ENCODE peak calls at places on chromosomes 1 and 21, in seven cellular contexts. G is activated gamma-delta T cell, R is BJ, J is H1, K is SW480, U is ELR, P is upper lobe of right lung. L is an unnamed sample.
A peak's percentile ranks its signal among the peaks of the same experiment; 100 is the strongest.

GRCh38 chr1:51063121-51063520 is 38.9 kb upstream of the C1orf185 start:
- DNase-seq in G (no peak), K (peak; percentile 55), U (peak; percentile 95), R (peak; percentile 94), P (no peak), J (no peak), L (no peak)

GRCh38 chr1:65992160-65993046 is 199.7 kb downstream of the PDE4B start:
- DNase-seq in R (no peak), K (no peak), J (no peak), P (no peak), G (no peak), U (no peak), L (no peak)

GRCh38 chr1:159076753-159077656 is at the start of gene AIM2:
- DNase-seq in R (peak; percentile 53), U (peak; percentile 82), G (no peak), K (no peak), J (no peak), P (peak; percentile 80), L (peak; percentile 93)

GRCh38 chr1:110585426-110585825 is 20.7 kb downstream of the KCNA2 start:
- DNase-seq in U (no peak), K (no peak), G (no peak), R (no peak), J (no peak), P (no peak), L (no peak)

GRCh38 chr1:196078691-196079090 is 529.5 kb downstream of the KCNT2 start:
- DNase-seq in R (no peak), U (peak; percentile 48), G (no peak), P (no peak), K (no peak), J (no peak), L (no peak)

GRCh38 chr1:99481391-99481996 is 164.4 kb upstream of the PALMD start:
- DNase-seq in U (peak; percentile 79), J (no peak), K (peak; percentile 54), R (no peak), G (no peak), P (no peak), L (peak; percentile 7)

GRCh38 chr1:111420377-111420776 is 7.2 kb downstream of the OVGP1 start:
- DNase-seq in J (no peak), K (no peak), G (no peak), R (no peak), U (no peak), P (no peak), L (no peak)

GRCh38 chr1:21564521-21565095 is 55.4 kb downstream of the ALPL start:
- DNase-seq in J (no peak), U (no peak), P (no peak), G (no peak), K (no peak), R (no peak), L (no peak)

GRCh38 chr1:197632000-197632399 is 143.3 kb downstream of the DENND1B start:
- DNase-seq in K (no peak), J (no peak), G (no peak), R (no peak), U (no peak), P (no peak), L (no peak)

GRCh38 chr1:88973520-88974137 is 18.8 kb downstream of the KYAT3 start:
- DNase-seq in R (no peak), G (no peak), J (no peak), U (peak; percentile 72), K (peak; percentile 32), P (no peak), L (no peak)

GRCh38 chr1:209937996-209938959 is at the start of gene SYT14:
- DNase-seq in U (peak; percentile 87), R (peak; percentile 4), J (peak; percentile 85), P (no peak), G (no peak), K (no peak), L (no peak)

GRCh38 chr1:7886346-7886745 is 33.5 kb upstream of the UTS2 start:
- DNase-seq in G (no peak), U (no peak), K (no peak), R (no peak), J (no peak), P (no peak), L (no peak)

GRCh38 chr21:25421327-25422028 is 185.8 kb downstream of the MRPL39 start:
- DNase-seq in P (no peak), U (peak; percentile 77), G (no peak), K (peak; percentile 34), R (no peak), J (no peak), L (peak; percentile 86)

GRCh38 chr1:226034482-226034881 is 28.0 kb upstream of the H3-3A start:
- DNase-seq in K (peak; percentile 37), U (peak; percentile 84), R (peak; percentile 88), G (no peak), P (peak; percentile 85), J (no peak), L (no peak)

GRCh38 chr1:226425431-226426031 is 17.6 kb upstream of the PARP1 start:
- DNase-seq in J (no peak), K (no peak), R (no peak), U (no peak), P (no peak), G (no peak), L (no peak)

GRCh38 chr1:109828756-109829505 is 65.2 kb upstream of the EPS8L3 start:
- DNase-seq in K (no peak), U (peak; percentile 57), R (no peak), G (no peak), P (no peak), J (no peak), L (no peak)

GRCh38 chr1:14267991-14268390 is 330.5 kb upstream of the KAZN start:
- DNase-seq in P (no peak), J (no peak), K (no peak), G (no peak), U (no peak), R (no peak), L (no peak)

GRCh38 chr1:223748405-223748772 is 36.0 kb downstream of the CAPN2 start:
- DNase-seq in K (no peak), G (no peak), U (peak; percentile 79), P (no peak), J (no peak), R (no peak), L (no peak)

GRCh38 chr1:21899972-21900371 is 37.1 kb downstream of the HSPG2 start:
- DNase-seq in P (no peak), G (no peak), U (no peak), R (no peak), K (no peak), J (no peak), L (no peak)

GRCh38 chr1:14945132-14946010 is 208.2 kb upstream of the TMEM51 start:
- DNase-seq in P (peak; percentile 76), G (no peak), R (peak; percentile 89), K (no peak), U (peak; percentile 62), J (peak; percentile 64), L (no peak)

GRCh38 chr1:187842406-187843165 is 1013.8 kb downstream of the PLA2G4A start:
- DNase-seq in R (no peak), U (peak; percentile 84), P (no peak), J (no peak), G (no peak), K (no peak), L (no peak)

GRCh38 chr1:5904551-5904950 is 87.7 kb downstream of the NPHP4 start:
- DNase-seq in P (peak; percentile 59), G (no peak), J (no peak), R (no peak), U (no peak), K (no peak), L (no peak)

GRCh38 chr21:42348762-42349161 is 2.0 kb downstream of the TFF2 start:
- DNase-seq in P (peak; percentile 16), G (no peak), U (no peak), J (no peak), K (no peak), R (no peak), L (no peak)

GRCh38 chr1:247411583-247412295 is 4.2 kb upstream of the NLRP3 start:
- DNase-seq in R (no peak), U (no peak), K (no peak), P (no peak), J (no peak), G (no peak), L (no peak)

GRCh38 chr1:211353562-211354212 is 27.1 kb downstream of the TRAF5 start:
- DNase-seq in K (no peak), R (no peak), U (no peak), P (no peak), G (no peak), J (no peak), L (no peak)

GRCh38 chr1:172951728-172952365 is 98.9 kb downstream of the TNFSF18 start:
- DNase-seq in R (no peak), G (no peak), P (no peak), U (peak; percentile 34), J (no peak), K (no peak), L (no peak)

GRCh38 chr1:223183268-223183862 is 40.3 kb upstream of the TLR5 start:
- DNase-seq in R (no peak), J (no peak), G (no peak), U (peak; percentile 63), P (no peak), K (no peak), L (no peak)

GRCh38 chr1:32100359-32100758 is 7.5 kb upstream of the KPNA6 start:
- DNase-seq in R (no peak), U (no peak), G (no peak), J (no peak), P (no peak), K (no peak), L (no peak)

GRCh38 chr1:66526991-66527390 is 7.0 kb upstream of the SGIP1 start:
- DNase-seq in P (no peak), J (no peak), K (no peak), U (no peak), R (no peak), G (no peak), L (no peak)

GRCh38 chr1:24254783-24255182 is 64.4 kb upstream of the GRHL3 start:
- DNase-seq in K (no peak), R (no peak), P (no peak), U (no peak), J (no peak), G (no peak), L (no peak)

GRCh38 chr21:14554948-14555347 is 8.8 kb upstream of the SAMSN1 start:
- DNase-seq in K (no peak), P (no peak), U (peak; percentile 4), R (no peak), J (no peak), G (no peak), L (no peak)

GRCh38 chr1:25476186-25477097 is 45.7 kb downstream of the MACO1 start:
- DNase-seq in R (no peak), G (no peak), K (no peak), P (no peak), J (no peak), U (no peak), L (no peak)

GRCh38 chr1:201224671-201225400 is 34.2 kb downstream of the IGFN1 start:
- DNase-seq in P (no peak), J (peak; percentile 29), R (no peak), G (no peak), U (peak; percentile 15), K (no peak), L (no peak)

GRCh38 chr1:204254031-204254661 is 40.4 kb upstream of the GOLT1A start:
- DNase-seq in K (no peak), G (no peak), U (peak; percentile 59), R (peak; percentile 76), P (no peak), J (no peak), L (no peak)

GRCh38 chr1:53125623-53126360 is 16.6 kb downstream of the SLC1A7 start:
- DNase-seq in R (no peak), U (no peak), J (no peak), G (no peak), K (no peak), P (peak; percentile 36), L (no peak)

GRCh38 chr1:170929835-170930554 is 5.3 kb upstream of the MROH9 start:
- DNase-seq in P (no peak), G (no peak), R (peak; percentile 68), K (peak; percentile 55), J (no peak), U (peak; percentile 75), L (no peak)

GRCh38 chr1:204937901-204938300 is 67.2 kb downstream of the NFASC start:
- DNase-seq in J (no peak), K (no peak), U (no peak), P (no peak), G (no peak), R (no peak), L (no peak)

GRCh38 chr1:119816407-119816806 is 5.1 kb upstream of the REG4 start:
- DNase-seq in G (no peak), K (peak; percentile 82), R (no peak), P (no peak), J (no peak), U (peak; percentile 69), L (no peak)

L was measured in GM12864.